ENCODE peak calls at places on chromosome 11, in eight cellular contexts. G is MCF 10A, N is osteocyte, B is Panc1, T is PC-3, A is HFF-Myc, V is fibroblast of mammary gland, R is heart left ventricle. S is an unnamed sample.

GRCh38 chr11:77710358-77710757 is 72.8 kb upstream of the CLNS1A start:
- DNase-seq in V (peak), T (peak), G (peak), B (no peak), R (no peak), A (no peak), N (no peak), S (no peak)

GRCh38 chr11:64861227-64861970 is 16.9 kb upstream of the CDC42BPG start:
- DNase-seq in V (no peak), R (no peak), T (no peak), G (no peak), B (no peak), N (no peak), A (no peak), S (no peak)

GRCh38 chr11:108853864-108854263 is 189.0 kb downstream of the DDX10 start:
- DNase-seq in A (no peak), N (no peak), R (no peak), V (no peak), B (no peak), T (no peak), G (no peak), S (no peak)

GRCh38 chr11:26247340-26247739 is 84.6 kb upstream of the ANO3 start:
- DNase-seq in B (no peak), N (no peak), T (peak), R (no peak), V (peak), G (no peak), A (no peak), S (no peak)

GRCh38 chr11:16098827-16099226 is 257.5 kb downstream of the SOX6 start:
- DNase-seq in V (no peak), T (no peak), R (no peak), B (no peak), N (no peak), A (no peak), G (no peak), S (no peak)

GRCh38 chr11:27616711-27617110 is 83.5 kb downstream of the BDNF start:
- DNase-seq in G (no peak), R (no peak), N (no peak), V (no peak), T (no peak), A (no peak), B (no peak), S (no peak)

GRCh38 chr11:104547996-104548661 is 350.1 kb downstream of the CASP12 start:
- DNase-seq in G (peak), T (no peak), R (no peak), A (no peak), B (no peak), N (no peak), V (peak), S (no peak)

GRCh38 chr11:124276081-124276480 is 19.9 kb downstream of the OR8G5 start:
- DNase-seq in B (no peak), R (no peak), A (no peak), V (peak), G (no peak), T (peak), N (no peak), S (no peak)

GRCh38 chr11:103601230-103601846 is 435.1 kb upstream of the DDI1 start:
- DNase-seq in R (peak), B (peak), G (peak), N (no peak), V (peak), A (peak), T (peak), S (peak)

GRCh38 chr11:57571631-57572030 is 4.2 kb upstream of the UBE2L6 start:
- DNase-seq in B (no peak), T (no peak), G (no peak), N (no peak), V (no peak), A (no peak), R (no peak), S (no peak)

GRCh38 chr11:289145-289705 is 299 bp downstream of the PGGHG start:
- DNase-seq in A (no peak), G (no peak), V (no peak), T (no peak), R (no peak), N (no peak), B (no peak), S (no peak)

GRCh38 chr11:15800121-15800800 is 556.1 kb downstream of the SOX6 start:
- DNase-seq in N (no peak), V (peak), A (no peak), B (no peak), T (peak), G (peak), R (peak), S (no peak)

GRCh38 chr11:28673687-28674431 is 565.7 kb downstream of the METTL15 start:
- DNase-seq in V (peak), N (no peak), B (no peak), G (peak), A (peak), R (no peak), T (peak), S (no peak)

GRCh38 chr11:13033760-13034533 is 24.8 kb downstream of the RASSF10 start:
- DNase-seq in N (no peak), B (no peak), V (no peak), G (no peak), A (no peak), T (no peak), R (no peak), S (no peak)

GRCh38 chr11:134984421-134984820 is 572.4 kb upstream of the B3GAT1 start:
- DNase-seq in V (no peak), R (no peak), N (peak), G (no peak), A (no peak), T (no peak), B (no peak), S (no peak)

GRCh38 chr11:59097113-59097708 is 9.8 kb upstream of the FAM111B start:
- DNase-seq in N (no peak), T (peak), V (peak), R (peak), B (no peak), A (peak), G (peak), S (no peak)

GRCh38 chr11:36792870-36793541 is 195.0 kb upstream of the RAG2 start:
- DNase-seq in A (no peak), N (no peak), R (no peak), G (no peak), V (no peak), B (no peak), T (no peak), S (no peak)

GRCh38 chr11:36791957-36792356 is 193.9 kb upstream of the RAG2 start:
- DNase-seq in A (no peak), N (no peak), R (no peak), T (no peak), G (no peak), V (no peak), B (no peak), S (no peak)

GRCh38 chr11:36790450-36790849 is 192.4 kb upstream of the RAG2 start:
- DNase-seq in A (no peak), N (no peak), G (no peak), T (no peak), V (no peak), R (no peak), B (no peak), S (no peak)

DNA sequence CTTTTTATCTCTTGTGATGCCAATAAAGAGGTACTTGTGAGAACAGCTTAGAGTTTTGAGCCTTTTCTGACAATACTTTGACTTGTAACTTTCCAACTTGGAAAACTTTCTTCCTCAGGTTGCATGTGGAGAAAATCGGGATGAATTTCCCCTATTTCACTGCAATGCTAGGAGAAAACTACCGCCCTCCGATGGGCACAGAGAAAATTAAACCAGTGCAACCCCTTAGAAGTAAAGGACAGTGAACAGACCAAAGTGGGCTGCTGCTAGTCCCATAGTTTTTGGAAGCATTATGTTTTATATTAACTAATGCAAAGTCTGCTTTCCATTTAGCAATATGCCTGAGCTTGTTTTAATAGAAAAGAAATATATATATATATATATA is 195.5 kb upstream of the RAG2 start:
- DNase-seq in A (no peak), G (peak), N (no peak), B (no peak), V (no peak), R (no peak), T (peak), S (no peak)
- TF ChIP-seq CTCF in A (no peak), G (no peak), N (no peak), B (peak), V (no peak), R (no peak), T (peak), S (peak)

GRCh38 chr11:96045622-96046456 is 121.9 kb upstream of the MTMR2 start:
- DNase-seq in A (peak), B (no peak), R (peak), V (peak), T (no peak), G (no peak), N (peak), S (peak)
- TF ChIP-seq CTCF in A (peak), B (peak), R (peak), V (peak), T (no peak), G (no peak), N (peak), S (peak)

GRCh38 chr11:86570457-86570856 is 102.0 kb downstream of the ME3 start:
- DNase-seq in A (no peak), B (no peak), N (no peak), T (no peak), V (no peak), R (no peak), G (no peak), S (no peak)

GRCh38 chr11:86574493-86575207 is 97.8 kb downstream of the ME3 start:
- DNase-seq in R (no peak), B (no peak), V (peak), N (no peak), T (peak), G (no peak), A (no peak), S (no peak)

GRCh38 chr11:86569109-86569508 is 103.3 kb downstream of the ME3 start:
- DNase-seq in R (no peak), N (no peak), A (no peak), G (no peak), V (no peak), T (no peak), B (no peak), S (no peak)

GRCh38 chr11:86570020-86570419 is 102.4 kb downstream of the ME3 start:
- DNase-seq in A (no peak), N (no peak), R (no peak), T (no peak), V (no peak), B (no peak), G (no peak), S (no peak)

GRCh38 chr11:86571273-86571948 is 101.0 kb downstream of the ME3 start:
- DNase-seq in V (no peak), B (no peak), G (peak), N (no peak), T (peak), A (no peak), R (no peak), S (peak)
- TF ChIP-seq CTCF in V (peak), B (peak), G (peak), N (peak), T (peak), A (peak), R (peak), S (peak)

GRCh38 chr11:3959015-3959917 is 103.8 kb downstream of the STIM1 start:
- DNase-seq in V (peak), G (peak), A (no peak), N (no peak), R (no peak), B (no peak), T (peak), S (no peak)
- TF ChIP-seq CTCF in V (peak), G (no peak), A (no peak), N (peak), R (no peak), B (peak), T (peak), S (peak)

GRCh38 chr11:101848262-101848661 is 66.5 kb upstream of the CEP126 start:
- DNase-seq in A (no peak), T (peak), V (peak), N (no peak), G (peak), B (no peak), R (no peak), S (no peak)
- TF ChIP-seq CTCF in A (no peak), T (peak), V (peak), N (peak), G (peak), B (no peak), R (peak), S (peak)

DNA sequence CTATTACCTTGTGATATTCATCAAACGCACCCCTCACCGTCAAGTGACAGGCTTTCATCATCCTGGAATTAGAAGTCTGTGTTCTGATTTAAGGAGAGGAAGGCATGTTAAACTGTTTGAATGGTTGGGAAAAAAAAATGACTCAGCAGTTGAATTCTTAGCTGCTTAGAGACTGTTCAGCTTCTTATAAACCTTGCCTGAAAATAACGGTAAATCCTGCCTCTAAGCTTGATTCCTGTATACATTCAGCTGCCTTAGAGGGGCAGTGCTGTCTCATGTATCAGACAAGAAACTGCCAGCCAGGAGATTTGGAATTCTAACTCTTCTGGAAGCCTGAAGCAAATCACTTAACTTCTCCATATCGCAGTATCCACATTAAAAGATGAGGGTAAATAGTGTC is 437.4 kb downstream of the JRKL start:
- DNase-seq in B (no peak), N (no peak), A (no peak), R (no peak), T (peak), G (peak), V (peak), S (no peak)
- TF ChIP-seq CTCF in B (peak), N (no peak), A (no peak), R (peak), T (no peak), G (no peak), V (peak), S (peak)

GRCh38 chr11:115503083-115503885 is 931 bp downstream of the CADM1 start:
- DNase-seq in N (peak), A (no peak), B (no peak), R (peak), G (no peak), T (peak), V (no peak), S (peak)
- TF ChIP-seq CTCF in N (peak), A (peak), B (peak), R (peak), G (no peak), T (no peak), V (no peak), S (peak)

DNA sequence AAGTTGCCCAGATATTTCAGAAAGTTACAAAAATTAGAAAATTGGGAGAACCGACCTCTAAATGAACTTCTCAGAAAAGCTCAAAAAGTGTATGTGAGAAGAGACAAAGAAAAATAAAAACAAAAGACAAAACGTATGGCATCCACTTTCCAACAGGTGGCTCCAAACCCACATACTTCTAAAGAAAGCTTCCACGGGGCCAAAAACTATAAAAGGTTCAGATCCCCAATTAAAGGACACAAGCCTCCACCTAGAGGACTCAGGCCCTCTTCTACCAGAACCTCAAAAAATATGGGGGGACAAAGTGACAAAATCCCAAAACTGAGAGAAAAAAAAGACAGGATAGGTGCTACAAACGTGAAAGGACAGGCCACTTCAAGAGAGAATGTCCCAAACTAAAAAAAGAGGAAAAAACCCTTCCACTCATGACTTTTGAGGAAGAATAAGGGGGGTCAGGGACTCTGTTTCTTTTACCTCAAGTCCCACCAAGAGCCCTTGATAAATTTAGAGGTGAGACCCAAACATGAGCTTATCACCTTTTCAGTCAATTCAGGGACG is 8.8 kb downstream of the SCGB2A1 start:
- DNase-seq in B (no peak), V (peak), G (peak), R (no peak), N (no peak), A (no peak), T (peak), S (no peak)
- TF ChIP-seq CTCF in B (peak), V (peak), G (peak), R (peak), N (peak), A (peak), T (peak), S (peak)

DNA sequence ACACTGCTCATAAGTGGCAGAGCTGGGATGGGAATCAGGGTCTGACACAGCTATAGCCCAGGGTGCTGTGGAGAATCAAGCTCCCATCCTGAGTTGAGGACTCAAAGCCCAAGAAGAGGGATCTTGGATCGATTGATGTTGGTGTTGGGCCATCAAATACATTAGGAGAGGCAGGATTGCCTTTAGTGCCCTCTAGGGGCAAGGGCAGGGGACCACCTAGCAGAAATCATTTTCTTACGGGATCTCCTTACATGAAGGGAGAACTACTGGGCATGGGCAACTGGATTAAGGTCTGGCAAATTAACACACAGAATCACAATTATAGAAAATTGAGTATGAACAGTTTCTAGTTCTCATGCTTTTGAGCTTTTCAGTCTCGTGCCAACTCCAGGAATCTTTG is 24.9 kb upstream of the EMSY start:
- DNase-seq in R (no peak), N (no peak), B (no peak), T (peak), A (no peak), G (peak), V (peak), S (no peak)
- TF ChIP-seq CTCF in R (no peak), N (peak), B (peak), T (peak), A (peak), G (peak), V (peak), S (no peak)

DNA sequence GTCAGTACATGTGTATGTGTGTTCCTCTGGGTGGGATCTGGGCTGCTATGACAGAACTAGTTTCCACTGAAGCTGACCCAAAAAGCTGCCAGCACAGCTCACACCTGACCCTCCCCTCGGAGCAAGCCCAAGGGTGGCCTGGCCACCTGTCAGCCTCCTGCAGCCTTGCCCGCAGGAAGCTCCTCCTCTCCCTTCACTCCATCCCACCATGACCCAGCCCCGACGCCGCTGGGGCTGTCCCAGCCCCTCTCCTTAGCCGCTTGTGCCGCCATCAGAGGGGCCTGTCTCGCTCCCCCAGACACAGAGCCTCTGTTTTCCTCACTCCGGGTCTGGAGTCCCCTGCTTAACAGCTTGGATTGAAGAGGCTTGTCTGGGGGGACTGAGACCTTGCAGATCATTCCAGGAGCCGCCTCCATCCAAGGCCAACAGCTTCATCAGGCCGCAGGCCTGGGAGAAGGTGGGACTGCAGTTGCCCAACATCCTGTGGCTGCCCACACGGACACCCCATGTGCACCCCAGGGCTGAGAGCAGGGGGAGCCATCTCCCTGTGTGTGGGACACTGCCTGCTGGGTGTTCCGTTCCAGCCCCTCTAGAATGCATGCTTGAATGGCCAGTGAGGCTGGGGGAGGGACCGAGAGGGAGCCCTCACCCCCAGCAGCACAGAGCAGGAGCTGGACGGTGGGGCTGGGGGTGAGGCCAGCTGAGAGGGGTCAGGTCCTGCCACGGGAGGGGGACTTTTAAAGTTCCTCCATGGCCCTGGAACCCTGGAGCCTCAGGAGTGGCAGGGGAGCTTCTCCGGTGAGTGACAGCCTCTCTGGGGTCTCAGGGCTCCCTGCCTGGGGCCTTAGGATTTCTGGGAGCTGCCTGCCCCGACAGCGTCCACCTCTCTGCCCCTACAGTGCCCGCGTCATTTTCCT is 696 bp downstream of the MRGPRF start:
- DNase-seq in T (no peak), R (no peak), B (no peak), G (no peak), N (no peak), A (peak), V (peak), S (no peak)
- TF ChIP-seq CTCF in T (no peak), R (no peak), B (no peak), G (no peak), N (no peak), A (no peak), V (no peak), S (no peak)

S was measured in progenitor cell of endocrine pancreas.